ENCODE peak calls at places on chromosomes 11 and 22, in seven cellular contexts. L, V, F, W, H, C and R are unnamed samples.

GRCh38 chr22:39130892-39131855 is 21.3 kb downstream of the CBX7 start:
- DNase-seq in L (no peak), V (peak), F (no peak), W (peak), H (peak), C (no peak), R (no peak)

GRCh38 chr11:91660036-91660435 is 564.6 kb upstream of the FAT3 start:
- DNase-seq in L (no peak), V (no peak), F (no peak), W (no peak), H (no peak), C (no peak), R (no peak)

GRCh38 chr22:39913321-39913720 is 12.4 kb downstream of the GRAP2 start:
- DNase-seq in L (no peak), V (no peak), F (no peak), W (peak), H (no peak), C (no peak), R (no peak)

GRCh38 chr11:27582686-27583085 is 76.1 kb upstream of the LIN7C start:
- DNase-seq in L (no peak), V (no peak), F (no peak), W (no peak), H (no peak), C (no peak), R (no peak)

GRCh38 chr22:22460060-22460459 is 48.5 kb downstream of the ZNF280B start:
- DNase-seq in L (no peak), V (no peak), F (no peak), W (no peak), H (no peak), C (no peak), R (no peak)

GRCh38 chr11:96329855-96330510 is 13.0 kb downstream of the MAML2 start:
- DNase-seq in L (no peak), V (no peak), F (no peak), W (no peak), H (no peak), C (no peak), R (no peak)

GRCh38 chr22:49770454-49771265 is 57.0 kb downstream of the BRD1 start:
- DNase-seq in L (no peak), V (no peak), F (no peak), W (no peak), H (no peak), C (no peak), R (no peak)

GRCh38 chr11:68044145-68044813 is 5.5 kb downstream of the TCIRG1 start:
- DNase-seq in L (no peak), V (no peak), F (no peak), W (no peak), H (no peak), C (no peak), R (no peak)

GRCh38 chr11:102469196-102469821 is 16.7 kb upstream of the TMEM123 start:
- DNase-seq in L (no peak), V (peak), F (no peak), W (no peak), H (no peak), C (peak), R (peak)

GRCh38 chr11:82738116-82738515 is 4.5 kb upstream of the FAM181B start:
- DNase-seq in L (no peak), V (no peak), F (no peak), W (peak), H (no peak), C (no peak), R (no peak)

GRCh38 chr22:42895087-42895486 is 38.0 kb upstream of the ARFGAP3 start:
- DNase-seq in L (peak), V (no peak), F (no peak), W (no peak), H (no peak), C (no peak), R (no peak)

GRCh38 chr11:58832246-58832645 is 12.3 kb downstream of the GLYATL2 start:
- DNase-seq in L (no peak), V (peak), F (no peak), W (no peak), H (no peak), C (no peak), R (peak)

GRCh38 chr11:30876656-30877371 is 290.7 kb upstream of the MPPED2 start:
- DNase-seq in L (no peak), V (no peak), F (no peak), W (no peak), H (peak), C (no peak), R (no peak)

GRCh38 chr11:18710545-18710944 is 12.0 kb downstream of the TMEM86A start:
- DNase-seq in L (no peak), V (no peak), F (no peak), W (no peak), H (no peak), C (no peak), R (no peak)

GRCh38 chr11:98679673-98680072 is 341.1 kb upstream of the CNTN5 start:
- DNase-seq in L (no peak), V (no peak), F (no peak), W (peak), H (peak), C (no peak), R (no peak)

GRCh38 chr11:61531033-61531432 is 22.5 kb downstream of the LRRC10B start:
- DNase-seq in L (no peak), V (peak), F (no peak), W (no peak), H (no peak), C (no peak), R (no peak)

GRCh38 chr11:23280088-23280487 is 419.8 kb upstream of the CCDC179 start:
- DNase-seq in L (no peak), V (no peak), F (no peak), W (no peak), H (no peak), C (no peak), R (no peak)

GRCh38 chr11:22467741-22468140 is 129.6 kb downstream of the SLC17A6 start:
- DNase-seq in L (no peak), V (no peak), F (no peak), W (no peak), H (no peak), C (no peak), R (no peak)

GRCh38 chr11:117229411-117229810 is 2.5 kb downstream of the PCSK7 start:
- DNase-seq in L (no peak), V (no peak), F (no peak), W (no peak), H (no peak), C (no peak), R (no peak)

GRCh38 chr22:49017769-49018330 is 809.8 kb downstream of the BRD1 start:
- DNase-seq in L (no peak), V (no peak), F (no peak), W (no peak), H (no peak), C (no peak), R (no peak)

GRCh38 chr22:27385261-27385998 is 416.1 kb downstream of the MN1 start:
- DNase-seq in L (no peak), V (no peak), F (no peak), W (no peak), H (no peak), C (no peak), R (no peak)

GRCh38 chr22:50507421-50507990 is at the start of gene LMF2:
- DNase-seq in L (peak), V (no peak), F (no peak), W (no peak), H (peak), C (no peak), R (peak)

GRCh38 chr11:113401718-113402117 is 14.1 kb downstream of the ANKK1 start:
- DNase-seq in L (no peak), V (peak), F (peak), W (no peak), H (no peak), C (no peak), R (peak)

GRCh38 chr22:28172948-28173360 is 253.9 kb upstream of the PITPNB start:
- DNase-seq in L (no peak), V (peak), F (no peak), W (no peak), H (no peak), C (no peak), R (peak)

GRCh38 chr11:63639195-63639832 is 25.1 kb upstream of the PLAAT3 start:
- DNase-seq in L (peak), V (peak), F (no peak), W (no peak), H (peak), C (peak), R (peak)

GRCh38 chr11:117639601-117640000 is 157.4 kb downstream of the DSCAML1 start:
- DNase-seq in L (no peak), V (no peak), F (no peak), W (no peak), H (no peak), C (no peak), R (no peak)

GRCh38 chr11:64762916-64763803 is 3.4 kb upstream of the PYGM start:
- DNase-seq in L (peak), V (no peak), F (no peak), W (peak), H (peak), C (no peak), R (no peak)

GRCh38 chr11:73528877-73529530 is 68.9 kb downstream of the FAM168A start:
- DNase-seq in L (no peak), V (no peak), F (no peak), W (no peak), H (peak), C (no peak), R (no peak)

GRCh38 chr11:132114185-132114584 is 743.8 kb downstream of the NTM start:
- DNase-seq in L (no peak), V (peak), F (no peak), W (peak), H (peak), C (peak), R (peak)

GRCh38 chr22:32079110-32080089 is 36.3 kb downstream of the SLC5A1 start:
- DNase-seq in L (no peak), V (peak), F (peak), W (no peak), H (peak), C (no peak), R (peak)

GRCh38 chr22:30609260-30610185 is 2.5 kb downstream of the TCN2 start:
- DNase-seq in L (no peak), V (peak), F (no peak), W (no peak), H (peak), C (peak), R (peak)

GRCh38 chr11:70206226-70206785 is 3.2 kb downstream of the FADD start:
- DNase-seq in L (no peak), V (no peak), F (no peak), W (no peak), H (no peak), C (no peak), R (no peak)

GRCh38 chr22:38989461-38989860 is 7.3 kb downstream of the APOBEC3B start:
- DNase-seq in L (no peak), V (no peak), F (no peak), W (no peak), H (no peak), C (no peak), R (no peak)

GRCh38 chr22:27992294-27993165 is 73.5 kb upstream of the PITPNB start:
- DNase-seq in L (no peak), V (no peak), F (no peak), W (no peak), H (peak), C (no peak), R (no peak)

GRCh38 chr22:35099883-35100282 is 33.9 kb downstream of the ISX start:
- DNase-seq in L (no peak), V (no peak), F (no peak), W (no peak), H (no peak), C (no peak), R (no peak)

GRCh38 chr11:57359396-57359795 is 21.2 kb downstream of the P2RX3 start:
- DNase-seq in L (no peak), V (no peak), F (no peak), W (no peak), H (no peak), C (no peak), R (no peak)

GRCh38 chr22:25331050-25331449 is 111.6 kb downstream of the CRYBB2 start:
- DNase-seq in L (no peak), V (no peak), F (no peak), W (no peak), H (no peak), C (no peak), R (no peak)

GRCh38 chr11:71505001-71505400 is 22.1 kb upstream of the KRTAP5-7 start:
- DNase-seq in L (no peak), V (no peak), F (no peak), W (no peak), H (no peak), C (no peak), R (no peak)

GRCh38 chr22:50302041-50302541 is 5.4 kb downstream of the PLXNB2 start:
- DNase-seq in L (no peak), V (peak), F (no peak), W (no peak), H (no peak), C (no peak), R (peak)

DNA sequence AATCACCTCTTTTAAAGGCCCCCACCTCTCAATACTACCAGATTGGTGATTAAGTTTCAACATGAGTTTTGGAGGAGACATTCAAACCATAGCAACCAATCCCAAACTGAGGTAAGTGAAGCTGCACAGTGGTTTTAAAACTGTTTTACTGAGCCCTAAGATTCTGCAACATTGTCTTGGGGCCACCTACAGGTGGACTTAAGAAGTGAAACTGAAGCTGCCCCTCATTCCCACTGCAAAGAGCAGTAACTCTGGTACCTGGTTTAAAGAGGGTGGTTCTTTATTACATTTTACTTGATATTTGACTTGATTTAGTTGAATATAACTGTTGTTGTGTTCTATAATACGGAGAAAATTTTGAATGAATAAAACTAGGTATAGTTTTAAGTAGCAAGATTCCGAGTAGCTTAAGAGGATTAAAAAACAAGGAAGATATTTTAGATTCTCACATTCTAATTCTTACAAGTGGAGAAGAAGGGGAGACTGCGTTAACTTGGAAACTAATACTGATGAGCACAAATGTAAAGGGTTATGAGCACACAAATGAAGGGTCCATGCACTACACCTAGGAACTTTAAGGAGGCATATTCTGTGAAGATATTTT is 26.7 kb downstream of the SYT9 start:
- DNase-seq in L (peak), V (peak), F (peak), W (peak), H (peak), C (peak), R (peak)
- TF ChIP-seq EZH2phosphoT487 in L (no peak), V (no peak), F (no peak), W (no peak), H (no peak), C (no peak), R (no peak)

GRCh38 chr22:41597635-41597953 is 8.0 kb upstream of the PMM1 start:
- DNase-seq in L (no peak), V (no peak), F (no peak), W (no peak), H (no peak), C (no peak), R (no peak)
- TF ChIP-seq CTCF in L (peak), V (no peak), F (no peak), W (no peak), H (no peak), C (no peak), R (peak)

DNA sequence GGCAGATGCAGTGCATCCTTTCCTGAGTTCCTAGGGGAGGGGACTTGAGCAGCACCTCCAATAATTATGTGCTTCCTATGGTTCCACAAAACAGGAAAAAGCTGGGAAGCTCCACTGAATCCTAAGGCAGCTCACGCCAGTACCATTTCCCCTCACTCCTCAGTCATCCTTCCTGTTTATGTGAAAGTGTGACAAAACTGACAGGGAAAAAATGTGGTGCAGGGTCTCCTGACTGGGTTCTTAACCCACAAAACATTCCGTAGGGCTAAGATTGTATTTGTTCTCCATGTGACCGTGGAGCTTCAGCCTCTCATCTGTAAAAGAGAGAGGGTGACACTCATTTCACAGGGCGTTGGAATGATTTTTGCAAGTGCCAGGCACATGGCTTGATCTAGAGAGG is 12.2 kb upstream of the LYVE1 start:
- DNase-seq in L (no peak), V (no peak), F (no peak), W (no peak), H (no peak), C (no peak), R (no peak)
- TF ChIP-seq EZH2phosphoT487 in L (no peak), V (no peak), F (no peak), W (no peak), H (no peak), C (no peak), R (no peak)

GRCh38 chr11:76139317-76139716 is 67.0 kb downstream of the WNT11 start:
- DNase-seq in L (no peak), V (no peak), F (no peak), W (no peak), H (no peak), C (no peak), R (no peak)

GRCh38 chr11:76134239-76134638 is 72.1 kb downstream of the WNT11 start:
- DNase-seq in L (no peak), V (no peak), F (no peak), W (no peak), H (no peak), C (no peak), R (no peak)

GRCh38 chr11:76131585-76131984 is 74.7 kb downstream of the WNT11 start:
- DNase-seq in L (no peak), V (no peak), F (no peak), W (no peak), H (no peak), C (no peak), R (no peak)

GRCh38 chr11:76132268-76132667 is 74.0 kb downstream of the WNT11 start:
- DNase-seq in L (no peak), V (no peak), F (no peak), W (no peak), H (no peak), C (no peak), R (no peak)

GRCh38 chr11:76135491-76135890 is 70.8 kb downstream of the WNT11 start:
- DNase-seq in L (no peak), V (no peak), F (no peak), W (no peak), H (no peak), C (no peak), R (no peak)
- TF ChIP-seq CTCF in L (no peak), V (no peak), F (no peak), W (no peak), H (no peak), C (no peak), R (no peak)